ENCODE peak calls at places on chromosomes 4 and X, in eight cellular contexts. U is ovary, E is A549, K is endothelial cell of umbilical vein, Z is esophagus squamous epithelium, X is endodermal cell, D is upper lobe of right lung, J is uterus. M is an unnamed sample.

GRCh38 chr4:6362243-6362885 is 92.7 kb downstream of the WFS1 start:
- DNase-seq in K (no peak), U (no peak), D (no peak), E (peak; percentile 8), Z (no peak), J (no peak), X (peak; percentile 72), M (no peak)

GRCh38 chr4:184201179-184201578 is 16.5 kb downstream of the ENPP6 start:
- DNase-seq in Z (no peak), U (no peak), D (no peak), J (no peak), K (no peak), X (no peak), E (no peak), M (no peak)

GRCh38 chr4:102564399-102564921 is 63.3 kb downstream of the NFKB1 start:
- DNase-seq in X (no peak), J (no peak), E (no peak), Z (no peak), D (no peak), U (no peak), K (no peak), M (no peak)

GRCh38 chrX:29477878-29478277 is 737.5 kb upstream of the MAGEB2 start:
- DNase-seq in U (no peak), D (no peak), X (no peak), K (no peak), Z (no peak), J (no peak), E (no peak), M (no peak)

GRCh38 chr4:7803992-7804758 is 135.5 kb downstream of the AFAP1 start:
- DNase-seq in K (peak; percentile 81), J (peak; percentile 83), U (peak; percentile 92), Z (no peak), D (peak; percentile 90), E (peak; percentile 78), X (peak; percentile 98), M (no peak)

GRCh38 chr4:57162499-57163019 is 52.4 kb upstream of the IGFBP7 start:
- DNase-seq in U (no peak), K (no peak), Z (no peak), D (no peak), X (no peak), J (no peak), E (no peak), M (no peak)

GRCh38 chr4:18722748-18723191 is 701.2 kb upstream of the LCORL start:
- DNase-seq in K (no peak), Z (no peak), X (no peak), E (no peak), J (peak; percentile 20), U (no peak), D (no peak), M (no peak)

GRCh38 chr4:158193171-158193749 is 17.0 kb upstream of the TMEM144 start:
- DNase-seq in J (no peak), D (no peak), E (peak; percentile 43), Z (no peak), X (no peak), K (peak; percentile 58), U (no peak), M (no peak)

GRCh38 chr4:141131738-141132688 is 1.3 kb downstream of the RNF150 start:
- DNase-seq in U (peak; percentile 70), D (peak; percentile 66), X (peak; percentile 74), E (no peak), K (peak; percentile 30), Z (no peak), J (peak; percentile 30), M (no peak)

GRCh38 chr4:2408976-2409375 is 9.5 kb downstream of the ZFYVE28 start:
- DNase-seq in E (no peak), Z (no peak), K (no peak), U (no peak), J (no peak), X (no peak), D (no peak), M (no peak)

GRCh38 chr4:38663021-38663800 is 788 bp upstream of the KLF3 start:
- DNase-seq in K (peak; percentile 75), X (peak; percentile 83), J (peak; percentile 53), D (no peak), Z (peak; percentile 50), E (peak; percentile 25), U (peak; percentile 80), M (no peak)

GRCh38 chr4:150942539-150942938 is 72.5 kb downstream of the LRBA start:
- DNase-seq in U (no peak), K (peak; percentile 49), D (no peak), E (no peak), X (no peak), Z (no peak), J (no peak), M (no peak)

GRCh38 chr4:183284965-183285364 is 35.1 kb downstream of the CLDN22 start:
- DNase-seq in E (no peak), J (no peak), U (no peak), D (no peak), Z (no peak), X (no peak), K (no peak), M (no peak)

GRCh38 chrX:72276478-72276953 is 532 bp downstream of the RPS4X start:
- DNase-seq in K (peak; percentile 22), E (no peak), J (no peak), Z (no peak), D (no peak), U (no peak), X (no peak), M (no peak)

GRCh38 chr4:174213734-174214101 is 69.7 kb downstream of the FBXO8 start:
- DNase-seq in D (no peak), Z (no peak), E (no peak), U (no peak), J (no peak), X (peak; percentile 63), K (no peak), M (no peak)

GRCh38 chr4:56768772-56769171 is 52.7 kb downstream of the SPINK2 start:
- DNase-seq in J (no peak), U (no peak), K (no peak), E (no peak), Z (no peak), D (no peak), X (no peak), M (no peak)

GRCh38 chr4:80011636-80012236 is 61.3 kb downstream of the ANTXR2 start:
- DNase-seq in J (no peak), D (no peak), Z (no peak), U (no peak), K (peak; percentile 85), X (no peak), E (no peak), M (no peak)

GRCh38 chr4:174141876-174142275 is 141.6 kb downstream of the FBXO8 start:
- DNase-seq in J (no peak), E (no peak), D (no peak), K (no peak), X (no peak), Z (no peak), U (no peak), M (no peak)

GRCh38 chr4:167730769-167731168 is 361.6 kb upstream of the ANXA10 start:
- DNase-seq in X (no peak), U (no peak), D (no peak), E (no peak), J (no peak), Z (no peak), K (no peak), M (no peak)

GRCh38 chrX:110734894-110735541 is 60.6 kb downstream of the CHRDL1 start:
- DNase-seq in J (no peak), X (no peak), E (no peak), D (no peak), U (no peak), Z (no peak), K (no peak), M (no peak)

GRCh38 chrX:109629310-109629709 is 4.3 kb upstream of the KCNE5 start:
- DNase-seq in E (no peak), K (peak; percentile 74), X (no peak), U (no peak), D (no peak), Z (no peak), J (no peak), M (no peak)

GRCh38 chr4:38115601-38116000 is 155.4 kb downstream of the PTTG2 start:
- DNase-seq in D (no peak), Z (no peak), K (no peak), X (no peak), E (no peak), J (no peak), U (no peak), M (no peak)

GRCh38 chrX:109873983-109874382 is 128.9 kb upstream of the TMEM164 start:
- DNase-seq in J (no peak), D (no peak), Z (no peak), K (no peak), X (no peak), U (no peak), E (no peak), M (no peak)

DNA sequence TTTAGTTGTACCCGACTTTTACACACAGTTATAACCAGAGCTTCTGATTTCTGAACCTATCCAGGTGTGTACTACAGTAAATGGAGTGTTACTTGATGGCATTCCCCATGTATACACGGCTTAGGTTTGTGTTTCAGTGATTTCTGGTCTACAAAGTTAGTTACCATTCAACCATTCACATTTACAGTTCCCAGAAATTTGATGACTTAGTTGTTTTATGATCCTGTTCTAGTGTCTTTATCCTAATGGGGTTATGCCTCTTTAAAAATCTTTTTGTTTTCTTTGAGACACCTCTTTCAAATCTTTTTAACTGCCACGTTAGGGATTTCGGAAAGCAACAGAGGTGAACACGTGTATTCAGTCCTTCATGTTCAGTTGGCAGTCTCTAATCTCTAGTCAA is 23.4 kb downstream of the CPEB2 start:
- DNase-seq in D (no peak), X (no peak), U (no peak), Z (no peak), E (no peak), J (no peak), K (no peak), M (no peak)
- H3K4me1 ChIP-seq in D (peaks cover 14% of the 10 kb centered on the region), X (no peaks in the 10 kb centered on the region), U (peaks cover 2% of the 10 kb centered on the region), Z (peaks cover 21% of the 10 kb centered on the region), E (peaks cover 53% of the 10 kb centered on the region), J (no peaks in the 10 kb centered on the region), K (no peaks in the 10 kb centered on the region), M (peaks cover 58% of the 10 kb centered on the region)

GRCh38 chr4:98663226-98664006 is 5.0 kb upstream of the TSPAN5 start:
- DNase-seq in Z (no peak), X (no peak), E (no peak), K (no peak), D (no peak), J (no peak), U (no peak), M (no peak)
- H3K27ac ChIP-seq in Z (peak overlapping the region; percentile 58), X (no peak overlapping the region), E (no peak overlapping the region), K (no peak overlapping the region), D (peak overlapping the region; percentile 36), J (no peak overlapping the region), U (no peak overlapping the region), M (no peak overlapping the region)

GRCh38 chr4:129972257-129972656 is 876.3 kb downstream of the C4orf33 start:
- DNase-seq in U (no peak), X (peak; percentile 50), J (no peak), D (no peak), K (no peak), Z (no peak), E (no peak), M (no peak)
- TF ChIP-seq CTCF in U (no peak), X (peak; percentile 75), J (no peak), D (no peak), K (no peak), Z (no peak), E (no peak), M (no peak)

DNA sequence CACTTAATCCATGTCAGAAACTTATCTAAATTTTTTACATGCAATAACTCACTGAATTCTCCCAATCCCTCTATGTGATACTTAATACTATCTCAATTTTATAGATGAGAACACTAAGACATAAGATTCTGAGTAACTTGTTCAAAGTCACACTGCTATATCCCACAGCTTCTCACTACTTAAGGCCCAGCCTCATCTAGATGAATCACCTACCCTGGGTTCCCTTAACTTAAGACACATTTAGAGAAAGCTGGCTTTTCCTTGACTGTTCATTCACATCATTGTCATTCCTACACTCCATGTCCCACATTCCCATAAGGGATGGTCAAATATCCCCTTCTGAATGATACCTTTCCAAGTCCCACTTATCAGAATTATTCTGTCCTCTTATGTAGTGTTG is 21.0 kb downstream of the TNIP3 start:
- DNase-seq in D (no peak), U (no peak), Z (no peak), X (no peak), K (no peak), E (no peak), J (no peak), M (no peak)
- H3K4me1 ChIP-seq in D (no peaks in the 10 kb centered on the region), U (no peaks in the 10 kb centered on the region), Z (no peaks in the 10 kb centered on the region), X (no peaks in the 10 kb centered on the region), K (peaks cover 10% of the 10 kb centered on the region), E (no peaks in the 10 kb centered on the region), J (no peaks in the 10 kb centered on the region), M (no peaks in the 10 kb centered on the region)